ENCODE peak calls at places on chromosomes 7 and 10, in four cellular contexts. E is H54, C is AML-193, N is A549. G is an unnamed sample.

GRCh38 chr7:774161-775109 is 47.4 kb upstream of the PRKAR1B start:
- DNase-seq in E (peak; percentile 79), C (no peak), N (peak; percentile 52), G (no peak)

GRCh38 chr10:112353046-112353445 is 20.9 kb upstream of the ACSL5 start:
- DNase-seq in E (no peak), C (no peak), N (no peak), G (no peak)

GRCh38 chr7:155380986-155381851 is 76.7 kb upstream of the EN2 start:
- DNase-seq in E (no peak), C (no peak), N (no peak), G (no peak)

GRCh38 chr7:119482209-119482608 is 790.8 kb upstream of the KCND2 start:
- DNase-seq in E (peak; percentile 19), C (peak; percentile 11), N (peak; percentile 7), G (no peak)

GRCh38 chr10:68406111-68406814 is 814 bp downstream of the RUFY2 start:
- DNase-seq in E (peak; percentile 87), C (peak; percentile 7), N (peak; percentile 62), G (peak; percentile 37)

GRCh38 chr10:36462194-36462593 is 663.2 kb upstream of the ANKRD30A start:
- DNase-seq in E (no peak), C (no peak), N (no peak), G (no peak)

GRCh38 chr10:28997736-28998135 is 291.1 kb upstream of the LYZL1 start:
- DNase-seq in E (no peak), C (no peak), N (no peak), G (no peak)

GRCh38 chr10:78207216-78207615 is 173.6 kb downstream of the RPS24 start:
- DNase-seq in E (no peak), C (no peak), N (no peak), G (no peak)

GRCh38 chr10:15518256-15518655 is 147.2 kb upstream of the FAM171A1 start:
- DNase-seq in E (no peak), C (no peak), N (no peak), G (no peak)

GRCh38 chr7:28865494-28866257 is 92.5 kb downstream of the TRIL start:
- DNase-seq in E (no peak), C (no peak), N (no peak), G (no peak)

GRCh38 chr10:68938117-68938516 is 17.9 kb upstream of the DDX21 start:
- DNase-seq in E (no peak), C (no peak), N (no peak), G (no peak)

GRCh38 chr7:6226194-6226799 is 46.1 kb downstream of the CYTH3 start:
- DNase-seq in E (no peak), C (no peak), N (no peak), G (no peak)

GRCh38 chr7:40979296-40979695 is 723.6 kb downstream of the INHBA start:
- DNase-seq in E (no peak), C (no peak), N (no peak), G (no peak)

GRCh38 chr10:124364674-124365073 is 54.0 kb downstream of the OAT start:
- DNase-seq in E (no peak), C (no peak), N (no peak), G (no peak)

GRCh38 chr10:114967071-114967470 is 29.1 kb downstream of the TRUB1 start:
- DNase-seq in E (no peak), C (no peak), N (no peak), G (no peak)

GRCh38 chr7:74015670-74016069 is 12.3 kb upstream of the ELN start:
- DNase-seq in E (no peak), C (no peak), N (no peak), G (no peak)

GRCh38 chr10:110504111-110504735 is 6.5 kb downstream of the DUSP5 start:
- DNase-seq in E (no peak), C (peak; percentile 91), N (no peak), G (peak; percentile 11)

GRCh38 chr7:75870557-75870956 is 8.3 kb upstream of the RHBDD2 start:
- DNase-seq in E (no peak), C (no peak), N (no peak), G (no peak)

GRCh38 chr10:52499281-52499680 is 185.2 kb downstream of the DKK1 start:
- DNase-seq in E (no peak), C (no peak), N (no peak), G (no peak)

GRCh38 chr7:106766551-106766950 is 98.5 kb upstream of the PIK3CG start:
- DNase-seq in E (no peak), C (no peak), N (no peak), G (no peak)

GRCh38 chr7:149226840-149227494 is 12.5 kb upstream of the ZNF212 start:
- DNase-seq in E (no peak), C (no peak), N (no peak), G (no peak)

GRCh38 chr7:70497793-70498192 is 634.2 kb upstream of the GALNT17 start:
- DNase-seq in E (no peak), C (no peak), N (no peak), G (no peak)

GRCh38 chr10:6748981-6749630 is 169.0 kb upstream of the PRKCQ start:
- DNase-seq in E (peak; percentile 45), C (no peak), N (no peak), G (no peak)

GRCh38 chr10:26413375-26413774 is 24.8 kb upstream of the APBB1IP start:
- DNase-seq in E (no peak), C (no peak), N (no peak), G (no peak)

GRCh38 chr10:88317099-88317498 is 266.0 kb downstream of the RNLS start:
- DNase-seq in E (no peak), C (no peak), N (no peak), G (no peak)

GRCh38 chr7:127848241-127848640 is 183.0 kb downstream of the LRRC4 start:
- DNase-seq in E (no peak), C (no peak), N (no peak), G (no peak)

GRCh38 chr7:42314696-42315095 is 77.7 kb upstream of the GLI3 start:
- DNase-seq in E (no peak), C (no peak), N (no peak), G (no peak)

GRCh38 chr7:128879939-128880746 is 17.5 kb downstream of the ATP6V1F start:
- DNase-seq in E (peak; percentile 95), C (no peak), N (peak; percentile 96), G (no peak)

GRCh38 chr7:87416682-87417587 is 58.5 kb downstream of the ABCB4 start:
- DNase-seq in E (no peak), C (peak; percentile 47), N (no peak), G (peak; percentile 35)

GRCh38 chr10:35870665-35871310 is 228.7 kb upstream of the FZD8 start:
- DNase-seq in E (no peak), C (no peak), N (no peak), G (no peak)

GRCh38 chr7:47504546-47505316 is 77.2 kb downstream of the TNS3 start:
- DNase-seq in E (no peak), C (no peak), N (no peak), G (no peak)

GRCh38 chr7:94008537-94008936 is 4.4 kb upstream of the BET1 start:
- DNase-seq in E (no peak), C (no peak), N (no peak), G (no peak)

GRCh38 chr10:48457949-48458661 is 146.8 kb downstream of the ARHGAP22 start:
- DNase-seq in E (no peak), C (no peak), N (no peak), G (no peak)

GRCh38 chr10:6647811-6648526 is 67.9 kb upstream of the PRKCQ start:
- DNase-seq in E (peak; percentile 26), C (peak; percentile 22), N (peak; percentile 59), G (peak; percentile 47)

GRCh38 chr10:61836888-61837747 is 64.4 kb upstream of the ARID5B start:
- DNase-seq in E (peak; percentile 30), C (no peak), N (peak; percentile 47), G (no peak)

G was measured in GDM1.